ENCODE peak calls at places on chromosomes 3 and 15, in seven cellular contexts. E is NCI-H460; Z is GM23248; Q is AG09309; M is stimulated activated naive CD4-positive, alpha-beta T cell treated with Interleukin-2 at 50 U/mL for 16 hours; G is HFFc6; K is NK-92 treated with Interleukin-12 subunit alpha and Interleukin-12 subunit beta, amount 100 ng/mL, for 24 hours. B is an unnamed sample.

GRCh38 chr15:56804908-56805307 is 71.6 kb upstream of the ZNF280D start:
- DNase-seq in E (no peak), Z (peak), Q (no peak), M (no peak), G (no peak), K (no peak), B (no peak)

GRCh38 chr3:12178091-12178820 is 19.5 kb upstream of the TIMP4 start:
- DNase-seq in E (no peak), Z (peak), Q (no peak), M (no peak), G (no peak), K (no peak), B (no peak)

GRCh38 chr3:149812165-149812605 is 830 bp upstream of the RNF13 start:
- DNase-seq in E (no peak), Z (no peak), Q (no peak), M (no peak), G (no peak), K (no peak), B (no peak)

GRCh38 chr15:22918596-22919140 is 61.5 kb downstream of the CYFIP1 start:
- DNase-seq in E (no peak), Z (no peak), Q (no peak), M (no peak), G (no peak), K (no peak), B (no peak)

GRCh38 chr3:66303556-66303955 is 82.8 kb downstream of the SLC25A26 start:
- DNase-seq in E (no peak), Z (no peak), Q (no peak), M (peak), G (no peak), K (no peak), B (no peak)

GRCh38 chr3:38214560-38214959 is 49.2 kb downstream of the OXSR1 start:
- DNase-seq in E (no peak), Z (no peak), Q (no peak), M (no peak), G (no peak), K (no peak), B (no peak)

GRCh38 chr3:48215876-48216275 is 7.4 kb upstream of the CAMP start:
- DNase-seq in E (no peak), Z (no peak), Q (no peak), M (no peak), G (no peak), K (no peak), B (no peak)

GRCh38 chr3:183500349-183500748 is 55.2 kb downstream of the KLHL6 start:
- DNase-seq in E (no peak), Z (no peak), Q (no peak), M (no peak), G (no peak), K (no peak), B (no peak)

GRCh38 chr3:30034246-30034991 is 572.0 kb upstream of the TGFBR2 start:
- DNase-seq in E (no peak), Z (no peak), Q (no peak), M (no peak), G (no peak), K (no peak), B (no peak)

GRCh38 chr3:69423756-69424155 is 37.9 kb upstream of the FRMD4B start:
- DNase-seq in E (no peak), Z (no peak), Q (no peak), M (no peak), G (no peak), K (no peak), B (no peak)

GRCh38 chr15:65914981-65915925 is 46.0 kb downstream of the RAB11A start:
- DNase-seq in E (no peak), Z (no peak), Q (no peak), M (no peak), G (no peak), K (no peak), B (no peak)

GRCh38 chr15:97759363-97759762 is 201.1 kb upstream of the ARRDC4 start:
- DNase-seq in E (no peak), Z (peak), Q (no peak), M (no peak), G (peak), K (no peak), B (no peak)

B was measured in GM12878.